ENCODE peak calls at places on chromosomes 7 and 10, in eight cellular contexts. B, P, J, M, N, E, V and W are unnamed samples.
A peak's percentile ranks its signal among the peaks of the same experiment; 100 is the strongest.

GRCh38 chr7:17434841-17435692 is 136.6 kb downstream of the AHR start:
- DNase-seq in B (peak; percentile 41), E (no peak), V (no peak), N (no peak), M (no peak), P (peak; percentile 68), J (no peak), W (no peak)

GRCh38 chr7:132176719-132177118 is 399.6 kb downstream of the PLXNA4 start:
- DNase-seq in B (no peak), V (no peak), P (no peak), E (no peak), M (no peak), J (no peak), N (no peak), W (no peak)

GRCh38 chr10:26556756-26557640 is 118.9 kb downstream of the APBB1IP start:
- DNase-seq in V (peak; percentile 80), J (peak; percentile 6), M (no peak), P (peak; percentile 74), N (peak; percentile 83), B (peak; percentile 15), E (no peak), W (peak; percentile 66)

GRCh38 chr10:115328331-115328730 is 235.2 kb downstream of the ATRNL1 start:
- DNase-seq in P (no peak), E (no peak), V (no peak), M (no peak), B (no peak), J (no peak), N (no peak), W (no peak)

GRCh38 chr7:36315309-36315948 is 74.2 kb upstream of the ANLN start:
- DNase-seq in M (no peak), N (peak; percentile 23), E (no peak), J (no peak), B (no peak), V (no peak), P (peak; percentile 34), W (no peak)

GRCh38 chr10:61901829-61902447 is 439 bp downstream of the ARID5B start:
- DNase-seq in N (peak; percentile 72), E (no peak), P (no peak), B (peak; percentile 46), J (no peak), M (no peak), V (peak; percentile 72), W (peak; percentile 28)

GRCh38 chr10:5419466-5420094 is 7.2 kb downstream of the NET1 start:
- DNase-seq in V (no peak), E (no peak), P (no peak), B (no peak), N (no peak), J (no peak), M (no peak), W (no peak)

GRCh38 chr10:114603943-114604342 is 54.1 kb downstream of the ABLIM1 start:
- DNase-seq in B (no peak), N (no peak), J (no peak), M (no peak), V (no peak), E (no peak), P (no peak), W (peak; percentile 28)

GRCh38 chr7:116952640-116953371 is 495 bp upstream of the ST7 start:
- DNase-seq in P (peak; percentile 59), B (peak; percentile 90), N (peak; percentile 78), J (no peak), M (no peak), V (peak; percentile 58), E (no peak), W (peak; percentile 42)